ENCODE peak calls at places on chromosome 15, in six cellular contexts. W is A549, T is IMR-90, S is HepG2, N is SK-N-SH, I is WTC11. A is an unnamed sample.

GRCh38 chr15:28983432-28984311 is 97.9 kb downstream of the APBA2 start:
- DNase-seq in I (peak; percentile 52), S (no peak), N (no peak), T (no peak), W (no peak), A (no peak)

GRCh38 chr15:47720555-47720954 is 3.2 kb downstream of the SEMA6D start:
- DNase-seq in W (no peak), T (peak; percentile 20), I (no peak), S (no peak), N (no peak), A (no peak)

GRCh38 chr15:89857673-89858072 is 36.1 kb downstream of the AP3S2 start:
- DNase-seq in N (no peak), W (peak; percentile 49), I (no peak), S (peak; percentile 89), T (no peak), A (no peak)

GRCh38 chr15:91586542-91586941 is 267.0 kb upstream of the SLCO3A1 start:
- DNase-seq in W (no peak), S (no peak), N (no peak), T (no peak), I (no peak), A (no peak)

GRCh38 chr15:99368743-99369142 is 117.5 kb downstream of the LRRC28 start:
- DNase-seq in W (no peak), T (no peak), N (no peak), S (no peak), I (no peak), A (no peak)

GRCh38 chr15:64948916-64949315 is 37.2 kb downstream of the ANKDD1A start:
- DNase-seq in W (no peak), T (no peak), I (no peak), N (no peak), S (no peak), A (no peak)

GRCh38 chr15:84826369-84826823 is 9.2 kb downstream of the ALPK3 start:
- DNase-seq in W (peak; percentile 75), S (peak; percentile 48), N (no peak), I (peak; percentile 77), T (no peak), A (no peak)

GRCh38 chr15:48507416-48508065 is 138.0 kb downstream of the FBN1 start:
- DNase-seq in I (peak; percentile 18), N (peak; percentile 42), T (peak; percentile 60), S (peak; percentile 43), W (peak; percentile 17), A (peak; percentile 8)

GRCh38 chr15:70240082-70240481 is 142.4 kb upstream of the TLE3 start:
- DNase-seq in W (no peak), N (no peak), I (no peak), S (no peak), T (no peak), A (peak; percentile 50)

GRCh38 chr15:45372032-45372995 is 6.0 kb downstream of the GATM start:
- DNase-seq in T (no peak), I (no peak), W (no peak), S (no peak), N (no peak), A (no peak)

GRCh38 chr15:69542028-69542427 is 89.4 kb downstream of the RPLP1 start:
- DNase-seq in W (no peak), T (no peak), I (no peak), N (no peak), S (no peak), A (no peak)

GRCh38 chr15:78340243-78341056 is at the start of gene CRABP1:
- DNase-seq in N (peak; percentile 80), I (peak; percentile 76), W (no peak), S (no peak), T (no peak), A (no peak)

GRCh38 chr15:32042269-32042996 is 12.1 kb downstream of the CHRNA7 start:
- DNase-seq in T (no peak), S (no peak), N (peak; percentile 51), W (peak; percentile 9), I (no peak), A (no peak)
- TF ChIP-seq USF2 in T (no peak), S (no peak), N (no peak), W (no peak), I (no peak), A (no peak)

GRCh38 chr15:88142141-88142540 is 114.4 kb downstream of the NTRK3 start:
- DNase-seq in I (no peak), W (no peak), T (no peak), S (no peak), N (no peak), A (no peak)

GRCh38 chr15:88144921-88145320 is 111.6 kb downstream of the NTRK3 start:
- DNase-seq in I (no peak), S (no peak), T (no peak), W (no peak), N (no peak), A (no peak)

GRCh38 chr15:88139936-88140335 is 116.6 kb downstream of the NTRK3 start:
- DNase-seq in S (no peak), W (no peak), T (no peak), I (no peak), N (no peak), A (no peak)

DNA sequence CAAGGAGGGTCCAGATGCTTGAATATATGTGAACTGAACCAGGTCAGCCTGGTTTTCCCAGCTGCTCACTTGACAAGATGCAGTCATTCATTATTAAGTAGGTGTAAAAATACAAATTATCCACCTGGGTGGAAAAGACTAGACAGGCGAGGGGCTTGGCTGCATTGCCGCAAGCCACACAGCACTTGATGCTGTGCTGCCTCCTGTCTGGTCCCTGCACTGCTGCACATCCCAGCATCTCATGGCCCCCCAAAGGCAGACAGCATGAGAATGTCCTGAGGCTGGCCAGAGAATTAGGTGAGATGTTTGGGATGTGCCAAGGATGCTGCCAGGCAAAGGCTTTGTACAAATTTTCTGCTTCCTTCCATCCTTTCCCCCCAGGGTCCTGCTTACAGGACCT is 115.0 kb downstream of the NTRK3 start:
- DNase-seq in W (no peak), T (no peak), S (no peak), N (no peak), I (no peak), A (no peak)
- TF ChIP-seq USF2 in W (no peak), T (no peak), S (no peak), N (no peak), I (no peak), A (no peak)

DNA sequence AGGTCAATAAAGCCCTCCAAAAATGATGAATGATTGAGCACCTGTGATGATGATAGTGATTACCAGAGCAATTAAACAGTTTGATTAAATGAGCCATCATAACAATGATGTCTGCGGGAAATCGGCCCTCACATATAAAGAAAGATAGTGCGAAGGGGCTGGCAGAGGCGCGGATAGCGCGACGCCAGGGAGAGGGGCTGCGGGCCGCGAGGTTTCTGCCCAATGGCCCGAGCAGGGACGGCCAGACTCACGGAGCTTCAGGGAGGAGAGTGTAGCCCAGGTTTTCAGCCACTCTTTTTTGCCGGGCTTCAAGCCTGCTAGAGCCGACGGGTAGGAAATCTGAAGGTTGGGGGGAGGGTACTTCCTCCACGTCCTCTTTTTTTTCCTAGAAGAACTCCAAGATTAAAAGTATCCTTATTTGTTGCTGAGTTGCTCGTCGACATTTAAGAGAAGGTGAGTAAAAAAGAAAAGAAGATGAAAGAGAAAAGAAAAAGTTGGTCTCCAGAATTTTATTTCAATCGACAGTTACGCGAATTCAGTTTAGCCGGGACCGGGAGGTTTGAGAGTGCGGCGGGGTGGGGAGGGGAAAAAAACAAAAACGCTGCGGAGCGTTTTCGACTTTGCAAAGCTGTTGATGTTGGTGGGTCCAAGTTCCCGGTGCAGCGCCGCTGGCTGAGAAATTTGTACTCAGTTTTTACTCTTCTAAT is 2.1 kb upstream of the MEIS2 start:
- DNase-seq in N (no peak), T (peak; percentile 33), S (no peak), W (peak; percentile 21), I (peak; percentile 52), A (no peak)
- TF ChIP-seq USF2 in N (no peak), T (no peak), S (no peak), W (no peak), I (no peak), A (no peak)

GRCh38 chr15:59131456-59131855 is 26.5 kb downstream of the CCNB2 start:
- DNase-seq in I (no peak), S (no peak), W (no peak), N (no peak), T (no peak), A (no peak)
- TF ChIP-seq USF2 in I (no peak), S (no peak), W (no peak), N (no peak), T (no peak), A (no peak)

GRCh38 chr15:94246016-94246415 is 14.7 kb downstream of the MCTP2 start:
- DNase-seq in I (no peak), N (no peak), W (no peak), T (no peak), S (no peak), A (no peak)
- TF ChIP-seq USF2 in I (no peak), N (no peak), W (no peak), T (no peak), S (no peak), A (no peak)

GRCh38 chr15:97691799-97692198 is 268.7 kb upstream of the ARRDC4 start:
- DNase-seq in N (no peak), I (no peak), S (peak; percentile 4), T (no peak), W (no peak), A (no peak)
- TF ChIP-seq USF2 in N (no peak), I (no peak), S (no peak), T (no peak), W (no peak), A (no peak)

GRCh38 chr15:23497710-23498111 is 50.7 kb upstream of the GOLGA6L2 start:
- DNase-seq in T (no peak), I (no peak), W (no peak), N (peak; percentile 20), S (no peak), A (no peak)
- TF ChIP-seq USF2 in T (no peak), I (no peak), W (no peak), N (no peak), S (no peak), A (no peak)

DNA sequence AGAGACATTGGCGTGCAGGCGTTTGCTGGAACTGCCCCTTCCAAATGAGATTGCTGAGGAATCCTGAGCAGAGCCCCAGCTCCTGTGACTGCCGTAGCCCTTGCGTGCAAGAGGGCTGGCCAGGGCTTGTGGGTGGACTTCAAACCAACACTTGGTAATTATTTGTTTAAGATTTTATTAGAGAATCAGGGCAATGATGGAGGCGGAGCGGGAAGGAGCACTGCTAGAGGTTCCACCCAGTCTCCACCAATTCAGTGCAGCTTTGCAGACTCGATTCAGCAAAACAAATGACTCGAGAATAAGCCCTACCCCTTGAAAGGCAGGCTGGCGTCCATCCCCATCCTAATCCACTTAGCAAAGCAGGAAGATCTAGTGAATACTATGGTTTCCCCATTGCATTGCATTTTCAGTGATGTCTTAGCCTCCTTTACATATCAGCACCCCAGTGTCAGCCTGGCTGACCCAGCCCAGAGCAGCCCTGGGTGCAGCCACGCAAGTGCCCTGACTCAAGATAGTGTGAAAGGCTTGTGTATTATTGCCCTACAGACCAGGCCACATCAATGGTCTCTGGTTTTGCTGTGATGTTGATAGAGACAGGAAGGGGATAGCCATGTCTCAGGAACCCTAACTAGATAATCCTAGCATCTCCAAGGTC is 26.0 kb downstream of the GLDN start:
- DNase-seq in W (no peak), T (no peak), I (no peak), N (no peak), S (no peak), A (no peak)
- TF ChIP-seq USF2 in W (no peak), T (no peak), I (no peak), N (no peak), S (no peak), A (no peak)